ENCODE peak calls at places on chromosome 19, in ten cellular contexts. A is heart right ventricle, B is progenitor cell of endocrine pancreas, O is lower leg skin, L is Peyer's patch, Z is SK-N-SH, W is epithelial cell of proximal tubule, S is tibial nerve, Y is cardiac muscle cell, H is lung. F is an unnamed sample.

GRCh38 chr19:5536337-5536894 is 31.3 kb downstream of the TINCR start:
- DNase-seq in A (peak; percentile 76), B (peak; percentile 59), O (no peak), L (no peak), Z (peak; percentile 83), W (no peak), S (no peak), Y (peak; percentile 97), H (no peak), F (peak; percentile 25)

GRCh38 chr19:5125797-5126497 is 157.0 kb downstream of the KDM4B start:
- DNase-seq in A (no peak), B (no peak), O (no peak), L (no peak), Z (no peak), W (no peak), S (no peak), Y (peak; percentile 66), H (no peak), F (no peak)

GRCh38 chr19:56139847-56140582 is 1.1 kb upstream of the ZNF444 start:
- DNase-seq in A (no peak), B (no peak), O (no peak), L (no peak), Z (no peak), W (no peak), S (no peak), Y (no peak), H (no peak), F (no peak)

GRCh38 chr19:42412223-42412622 is 15.0 kb downstream of the LIPE start:
- DNase-seq in A (no peak), B (no peak), O (no peak), L (peak; percentile 73), Z (peak; percentile 70), W (no peak), S (no peak), Y (no peak), H (no peak), F (peak; percentile 76)

GRCh38 chr19:19575411-19575810 is 37.3 kb downstream of the CILP2 start:
- DNase-seq in A (no peak), B (no peak), O (no peak), L (no peak), Z (no peak), W (no peak), S (no peak), Y (no peak), H (no peak), F (no peak)

GRCh38 chr19:58274771-58275199 is 4.0 kb upstream of the ZNF8 start:
- DNase-seq in A (no peak), B (no peak), O (no peak), L (no peak), Z (no peak), W (no peak), S (no peak), Y (no peak), H (no peak), F (no peak)

GRCh38 chr19:30391554-30392551 is 19.7 kb downstream of the ZNF536 start:
- DNase-seq in A (no peak), B (no peak), O (no peak), L (no peak), Z (no peak), W (no peak), S (no peak), Y (no peak), H (no peak), F (no peak)

GRCh38 chr19:11337080-11337479 is 2.4 kb downstream of the RAB3D start:
- DNase-seq in A (no peak), B (no peak), O (no peak), L (no peak), Z (peak; percentile 4), W (no peak), S (no peak), Y (no peak), H (no peak), F (peak; percentile 37)

GRCh38 chr19:872266-872951 is 12.9 kb downstream of the CFD start:
- DNase-seq in A (peak; percentile 50), B (no peak), O (peak; percentile 71), L (peak; percentile 87), Z (no peak), W (no peak), S (peak; percentile 47), Y (peak; percentile 53), H (peak; percentile 84), F (peak; percentile 93)

GRCh38 chr19:41392775-41393174 is 4.4 kb downstream of the EXOSC5 start:
- DNase-seq in A (no peak), B (no peak), O (no peak), L (no peak), Z (no peak), W (no peak), S (no peak), Y (no peak), H (no peak), F (no peak)

GRCh38 chr19:4909172-4909896 is at the start of gene UHRF1:
- DNase-seq in A (no peak), B (peak; percentile 21), O (no peak), L (peak; percentile 56), Z (peak; percentile 93), W (no peak), S (no peak), Y (peak; percentile 18), H (no peak), F (peak; percentile 34)

DNA sequence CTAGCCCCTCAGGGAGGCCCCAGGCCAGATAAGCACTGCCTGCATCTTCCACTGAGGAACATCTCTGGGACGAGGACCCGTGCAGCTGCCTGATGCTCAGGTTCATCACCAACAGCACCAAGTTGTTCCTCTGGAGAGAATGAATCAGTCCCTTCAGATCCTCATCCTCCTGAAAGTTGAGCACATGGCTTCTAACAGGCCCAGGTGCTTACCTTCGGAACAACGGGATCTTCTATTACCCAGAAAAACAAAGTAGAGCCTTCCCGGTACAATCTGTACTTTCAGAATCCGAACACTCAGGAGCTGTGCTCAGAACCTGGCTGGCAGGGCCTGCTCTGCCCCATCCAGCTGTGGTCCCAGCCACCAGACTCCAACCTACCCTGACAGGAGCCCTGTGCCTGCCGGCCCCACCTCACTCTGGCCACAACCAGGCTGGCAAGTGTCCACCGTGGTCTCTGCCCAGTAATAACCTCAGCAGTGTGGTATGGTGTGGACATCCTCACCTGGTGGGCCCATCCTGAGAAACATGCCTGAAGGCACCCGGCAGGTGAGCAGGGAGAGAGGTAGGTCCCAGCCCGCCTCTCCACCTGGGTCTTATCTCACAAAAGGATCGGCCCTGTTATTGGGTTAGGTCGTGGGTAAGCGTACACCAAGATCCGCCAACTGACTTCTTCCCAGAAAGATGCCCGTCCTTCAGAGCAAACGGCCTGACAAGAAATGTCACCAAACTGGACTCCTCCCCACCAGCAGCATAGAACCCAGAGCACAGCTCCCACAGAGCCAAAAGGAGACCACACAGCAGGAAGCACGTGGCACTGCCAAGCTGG is 34.1 kb downstream of the ELL start:
- DNase-seq in A (no peak), B (no peak), O (no peak), L (no peak), Z (no peak), W (no peak), S (no peak), Y (no peak), H (no peak), F (no peak)
- TF ChIP-seq CTCF in A (no peak), B (no peak), O (no peak), L (peak; percentile 34), Z (no peak), W (no peak), S (no peak), Y (no peak), H (no peak), F (no peak)

DNA sequence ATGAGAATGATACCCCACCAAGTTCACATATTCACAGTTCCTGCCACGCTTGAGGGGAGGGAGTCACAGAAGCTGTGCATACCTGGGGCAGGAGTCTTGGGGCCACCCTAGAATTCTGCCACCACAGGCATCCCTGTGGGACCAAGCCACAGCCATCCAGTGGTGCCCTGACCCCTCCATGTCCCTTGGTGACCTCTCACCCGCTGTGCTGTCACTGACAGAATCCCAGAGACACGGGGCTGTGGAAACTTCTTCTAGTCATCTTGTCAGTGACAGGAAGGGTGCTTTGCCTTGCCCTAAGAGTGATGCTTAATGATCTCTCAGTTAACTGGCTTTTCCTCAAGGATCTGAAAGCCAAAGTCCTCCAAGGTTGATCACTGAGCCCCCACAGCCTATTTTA is 58.4 kb upstream of the UQCRFS1 start:
- DNase-seq in A (no peak), B (no peak), O (no peak), L (no peak), Z (no peak), W (no peak), S (no peak), Y (no peak), H (no peak), F (no peak)
- TF ChIP-seq CTCF in A (no peak), B (no peak), O (no peak), L (no peak), Z (no peak), W (no peak), S (no peak), Y (no peak), H (no peak), F (no peak)

GRCh38 chr19:33954686-33955085 is 158.0 kb downstream of the KCTD15 start:
- DNase-seq in A (no peak), B (no peak), O (no peak), L (no peak), Z (no peak), W (no peak), S (no peak), Y (no peak), H (no peak), F (no peak)

GRCh38 chr19:33950141-33950805 is 153.6 kb downstream of the KCTD15 start:
- DNase-seq in A (no peak), B (no peak), O (no peak), L (no peak), Z (peak; percentile 48), W (no peak), S (no peak), Y (peak; percentile 15), H (no peak), F (no peak)

GRCh38 chr19:33956941-33957340 is 160.3 kb downstream of the KCTD15 start:
- DNase-seq in A (no peak), B (no peak), O (no peak), L (no peak), Z (no peak), W (no peak), S (no peak), Y (no peak), H (no peak), F (no peak)

GRCh38 chr19:33953023-33953422 is 156.4 kb downstream of the KCTD15 start:
- DNase-seq in A (no peak), B (no peak), O (no peak), L (no peak), Z (no peak), W (no peak), S (no peak), Y (peak; percentile 35), H (no peak), F (no peak)

DNA sequence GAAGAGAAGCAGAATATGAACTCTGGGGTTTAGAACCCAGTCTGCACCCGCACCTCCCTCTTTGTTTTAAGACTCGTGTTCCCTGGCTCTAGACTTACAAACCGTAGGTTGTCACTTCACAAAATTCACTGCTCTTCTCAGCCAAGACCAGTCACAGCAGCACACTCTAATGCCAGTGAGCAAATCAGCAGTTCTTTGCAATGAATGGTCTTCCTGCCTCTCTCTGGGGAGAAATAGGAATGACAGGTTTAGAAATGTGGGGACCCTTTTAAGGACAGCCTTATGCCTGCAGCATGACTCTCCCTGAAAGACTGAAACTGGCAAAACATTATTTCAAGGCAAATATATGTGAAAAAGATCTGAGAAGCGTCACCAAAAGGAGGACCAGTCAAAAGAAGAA is 156.9 kb downstream of the KCTD15 start:
- DNase-seq in A (no peak), B (no peak), O (no peak), L (no peak), Z (no peak), W (no peak), S (no peak), Y (no peak), H (no peak), F (no peak)
- TF ChIP-seq CTCF in A (no peak), B (no peak), O (no peak), L (no peak), Z (no peak), W (peak; percentile 2), S (no peak), Y (no peak), H (peak; percentile 6), F (no peak)

GRCh38 chr19:48255376-48256303 is at the start of gene CARD8:
- DNase-seq in A (peak; percentile 88), B (peak; percentile 41), O (peak; percentile 76), L (peak; percentile 81), Z (peak; percentile 73), W (peak; percentile 70), S (peak; percentile 75), Y (peak; percentile 84), H (peak; percentile 85), F (peak; percentile 88)
- TF ChIP-seq CTCF in A (no peak), B (no peak), O (no peak), L (peak; percentile 47), Z (no peak), W (peak; percentile 13), S (peak; percentile 36), Y (no peak), H (no peak), F (no peak)